ENCODE peak calls at places on chromosomes 11 and 22, in five cellular contexts. One of them, this sample, is unnamed.

GRCh38 chr11:71580057-71581003 is 2.3 kb downstream of the KRTAP5-11 start:
- DNase-seq in heart right ventricle: peak
- DNase-seq in cardiac fibroblast: peak
- DNase-seq in Caco-2: peak
- DNase-seq in brain microvascular endothelial cell: peak
- DNase-seq in this sample: peak

GRCh38 chr11:122226810-122227379 is 110.9 kb upstream of the BLID start:
- DNase-seq in brain microvascular endothelial cell: no peak
- DNase-seq in heart right ventricle: no peak
- DNase-seq in cardiac fibroblast: peak
- DNase-seq in Caco-2: no peak
- DNase-seq in this sample: peak

GRCh38 chr22:20008221-20008995 is 8.2 kb downstream of the ARVCF start:
- DNase-seq in Caco-2: no peak
- DNase-seq in heart right ventricle: no peak
- DNase-seq in cardiac fibroblast: no peak
- DNase-seq in brain microvascular endothelial cell: no peak
- DNase-seq in this sample: no peak

GRCh38 chr11:7657306-7658025 is 15.8 kb downstream of the CYB5R2 start:
- DNase-seq in Caco-2: peak
- DNase-seq in heart right ventricle: peak
- DNase-seq in brain microvascular endothelial cell: peak
- DNase-seq in cardiac fibroblast: peak
- DNase-seq in this sample: no peak

GRCh38 chr22:19497245-19497644 is 17.5 kb downstream of the CDC45 start:
- DNase-seq in Caco-2: no peak
- DNase-seq in cardiac fibroblast: peak
- DNase-seq in brain microvascular endothelial cell: peak
- DNase-seq in heart right ventricle: no peak
- DNase-seq in this sample: peak

GRCh38 chr11:93494341-93494740 is 48.9 kb downstream of the SMCO4 start:
- DNase-seq in brain microvascular endothelial cell: peak
- DNase-seq in Caco-2: no peak
- DNase-seq in heart right ventricle: no peak
- DNase-seq in cardiac fibroblast: no peak
- DNase-seq in this sample: peak

GRCh38 chr11:88231894-88232482 is 56.7 kb upstream of the RAB38 start:
- DNase-seq in Caco-2: no peak
- DNase-seq in cardiac fibroblast: peak
- DNase-seq in heart right ventricle: no peak
- DNase-seq in brain microvascular endothelial cell: peak
- DNase-seq in this sample: peak

GRCh38 chr11:34585870-34586654 is 34.8 kb upstream of the EHF start:
- DNase-seq in Caco-2: no peak
- DNase-seq in heart right ventricle: no peak
- DNase-seq in cardiac fibroblast: peak
- DNase-seq in brain microvascular endothelial cell: peak
- DNase-seq in this sample: peak

GRCh38 chr11:22521226-22521625 is 104.4 kb downstream of the FANCF start:
- DNase-seq in Caco-2: no peak
- DNase-seq in brain microvascular endothelial cell: peak
- DNase-seq in heart right ventricle: no peak
- DNase-seq in cardiac fibroblast: peak
- DNase-seq in this sample: peak

GRCh38 chr11:134741453-134742227 is 329.6 kb upstream of the B3GAT1 start:
- DNase-seq in Caco-2: peak
- DNase-seq in heart right ventricle: no peak
- DNase-seq in brain microvascular endothelial cell: peak
- DNase-seq in cardiac fibroblast: peak
- DNase-seq in this sample: no peak

GRCh38 chr11:89293966-89294679 is 116.4 kb downstream of the TYR start:
- DNase-seq in brain microvascular endothelial cell: peak
- DNase-seq in Caco-2: no peak
- DNase-seq in heart right ventricle: no peak
- DNase-seq in cardiac fibroblast: peak
- DNase-seq in this sample: peak

GRCh38 chr11:72589802-72590761 is 84.1 kb downstream of the PDE2A start:
- DNase-seq in heart right ventricle: peak
- DNase-seq in brain microvascular endothelial cell: no peak
- DNase-seq in Caco-2: peak
- DNase-seq in cardiac fibroblast: peak
- DNase-seq in this sample: no peak

GRCh38 chr11:94730153-94730552 is 38.0 kb upstream of the AMOTL1 start:
- DNase-seq in brain microvascular endothelial cell: no peak
- DNase-seq in heart right ventricle: no peak
- DNase-seq in cardiac fibroblast: no peak
- DNase-seq in Caco-2: no peak
- DNase-seq in this sample: no peak

GRCh38 chr11:67276821-67277230 is 10.6 kb downstream of the GRK2 start:
- DNase-seq in heart right ventricle: no peak
- DNase-seq in brain microvascular endothelial cell: no peak
- DNase-seq in cardiac fibroblast: peak
- DNase-seq in Caco-2: no peak
- DNase-seq in this sample: no peak

GRCh38 chr11:116224154-116224888 is 548.5 kb downstream of the BUD13 start:
- DNase-seq in cardiac fibroblast: peak
- DNase-seq in Caco-2: peak
- DNase-seq in heart right ventricle: peak
- DNase-seq in brain microvascular endothelial cell: peak
- DNase-seq in this sample: no peak

GRCh38 chr22:42820075-42820763 is 36.9 kb downstream of the ARFGAP3 start:
- DNase-seq in cardiac fibroblast: peak
- DNase-seq in heart right ventricle: no peak
- DNase-seq in Caco-2: no peak
- DNase-seq in brain microvascular endothelial cell: peak
- DNase-seq in this sample: peak
- TF ChIP-seq CTCF in cardiac fibroblast: peak
- TF ChIP-seq CTCF in heart right ventricle: peak
- TF ChIP-seq CTCF in Caco-2: peak
- TF ChIP-seq CTCF in brain microvascular endothelial cell: peak
- TF ChIP-seq CTCF in this sample: peak

GRCh38 chr11:13291361-13291760 is 13.8 kb downstream of the BMAL1 start:
- DNase-seq in cardiac fibroblast: no peak
- DNase-seq in Caco-2: no peak
- DNase-seq in brain microvascular endothelial cell: no peak
- DNase-seq in heart right ventricle: no peak
- DNase-seq in this sample: no peak

GRCh38 chr11:13289081-13289480 is 11.5 kb downstream of the BMAL1 start:
- DNase-seq in heart right ventricle: no peak
- DNase-seq in brain microvascular endothelial cell: peak
- DNase-seq in cardiac fibroblast: peak
- DNase-seq in Caco-2: no peak
- DNase-seq in this sample: peak

GRCh38 chr11:13288375-13289029 is 10.9 kb downstream of the BMAL1 start:
- DNase-seq in brain microvascular endothelial cell: peak
- DNase-seq in heart right ventricle: no peak
- DNase-seq in cardiac fibroblast: peak
- DNase-seq in Caco-2: no peak
- DNase-seq in this sample: no peak

GRCh38 chr11:13291794-13292193 is 14.2 kb downstream of the BMAL1 start:
- DNase-seq in Caco-2: no peak
- DNase-seq in cardiac fibroblast: no peak
- DNase-seq in heart right ventricle: no peak
- DNase-seq in brain microvascular endothelial cell: no peak
- DNase-seq in this sample: no peak

DNA sequence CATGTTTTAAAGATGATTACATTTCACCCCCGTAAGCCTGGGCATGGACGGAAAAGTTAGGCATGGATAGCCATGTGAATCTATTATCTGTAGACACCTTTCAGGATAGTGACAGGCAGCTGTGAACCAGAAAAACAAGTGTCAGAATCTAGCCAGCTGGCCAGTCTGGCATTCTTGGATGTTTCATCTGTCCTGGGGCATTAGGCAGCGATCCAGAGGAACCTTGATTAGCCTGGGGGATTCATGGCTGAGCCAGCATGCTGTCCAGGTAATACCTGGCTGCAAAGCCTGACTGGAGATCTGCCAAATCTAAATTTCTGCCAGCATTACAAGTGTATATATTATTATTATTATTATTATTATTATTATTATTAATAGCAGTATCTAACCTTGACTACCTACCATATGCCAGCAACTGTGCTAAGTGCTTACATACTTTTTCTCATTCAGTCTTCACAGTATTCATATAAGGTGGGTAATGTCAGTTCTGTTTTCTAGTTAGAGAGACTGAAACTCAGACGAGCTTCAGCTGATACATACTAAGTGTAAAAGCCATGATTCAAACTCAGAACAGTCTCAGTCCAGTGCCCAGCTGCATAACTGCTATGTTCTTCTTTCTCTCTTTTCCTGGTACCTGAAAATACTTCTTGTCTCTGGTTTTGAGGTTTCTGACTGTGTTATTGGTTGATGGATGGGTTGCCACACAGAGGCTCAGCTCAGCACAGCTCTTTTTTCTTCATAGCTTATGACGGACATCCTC is 12.8 kb downstream of the BMAL1 start:
- DNase-seq in brain microvascular endothelial cell: no peak
- DNase-seq in cardiac fibroblast: no peak
- DNase-seq in Caco-2: no peak
- DNase-seq in heart right ventricle: no peak
- DNase-seq in this sample: no peak
- H3K4me3 ChIP-seq in brain microvascular endothelial cell: no peak
- H3K4me3 ChIP-seq in cardiac fibroblast: no peak
- H3K4me3 ChIP-seq in Caco-2: no peak
- H3K4me3 ChIP-seq in heart right ventricle: no peak
- H3K4me3 ChIP-seq in this sample: no peak

GRCh38 chr22:24482998-24483397 is 12.1 kb upstream of the UPB1 start:
- DNase-seq in cardiac fibroblast: no peak
- DNase-seq in brain microvascular endothelial cell: no peak
- DNase-seq in Caco-2: no peak
- DNase-seq in heart right ventricle: no peak
- DNase-seq in this sample: no peak

GRCh38 chr22:24486501-24486921 is 8.6 kb upstream of the UPB1 start:
- DNase-seq in heart right ventricle: no peak
- DNase-seq in Caco-2: no peak
- DNase-seq in cardiac fibroblast: peak
- DNase-seq in brain microvascular endothelial cell: peak
- DNase-seq in this sample: peak

GRCh38 chr22:24483966-24484545 is 11.1 kb upstream of the UPB1 start:
- DNase-seq in heart right ventricle: no peak
- DNase-seq in Caco-2: no peak
- DNase-seq in cardiac fibroblast: no peak
- DNase-seq in brain microvascular endothelial cell: no peak
- DNase-seq in this sample: peak

GRCh38 chr22:24485170-24485569 is 10.0 kb upstream of the UPB1 start:
- DNase-seq in heart right ventricle: no peak
- DNase-seq in cardiac fibroblast: no peak
- DNase-seq in brain microvascular endothelial cell: no peak
- DNase-seq in Caco-2: no peak
- DNase-seq in this sample: no peak

DNA sequence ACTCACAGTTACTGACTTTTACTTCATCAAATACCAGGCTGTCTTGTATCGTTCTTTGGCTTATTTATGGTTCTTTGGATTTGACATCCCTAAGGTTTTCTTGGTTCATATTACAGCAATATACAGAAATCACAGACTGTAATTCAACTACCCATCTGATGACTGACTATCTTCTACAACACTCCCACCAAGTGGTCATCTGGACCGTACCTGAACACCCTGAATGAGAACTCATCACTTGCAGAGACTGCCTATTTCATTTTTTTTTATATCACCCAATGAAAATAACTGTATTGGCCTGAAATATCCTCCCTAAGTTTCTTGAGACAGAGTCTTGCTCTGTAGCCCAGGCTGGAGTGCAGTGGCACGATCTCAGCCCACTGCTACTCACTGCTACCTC is 9.5 kb upstream of the UPB1 start:
- DNase-seq in cardiac fibroblast: no peak
- DNase-seq in Caco-2: no peak
- DNase-seq in brain microvascular endothelial cell: no peak
- DNase-seq in heart right ventricle: peak
- DNase-seq in this sample: no peak
- TF ChIP-seq CTCF in cardiac fibroblast: no peak
- TF ChIP-seq CTCF in Caco-2: no peak
- TF ChIP-seq CTCF in brain microvascular endothelial cell: peak
- TF ChIP-seq CTCF in heart right ventricle: peak
- TF ChIP-seq CTCF in this sample: peak

GRCh38 chr11:63672156-63672463 is 934 bp upstream of the ATL3 start:
- DNase-seq in cardiac fibroblast: no peak
- DNase-seq in heart right ventricle: no peak
- DNase-seq in brain microvascular endothelial cell: no peak
- DNase-seq in Caco-2: no peak
- DNase-seq in this sample: no peak
- H3K4me3 ChIP-seq in cardiac fibroblast: no peak
- H3K4me3 ChIP-seq in heart right ventricle: no peak
- H3K4me3 ChIP-seq in brain microvascular endothelial cell: no peak
- H3K4me3 ChIP-seq in Caco-2: no peak
- H3K4me3 ChIP-seq in this sample: no peak

GRCh38 chr22:45630436-45630835 is 41.2 kb upstream of the ATXN10 start:
- DNase-seq in cardiac fibroblast: no peak
- DNase-seq in brain microvascular endothelial cell: no peak
- DNase-seq in heart right ventricle: no peak
- DNase-seq in Caco-2: no peak
- DNase-seq in this sample: no peak

GRCh38 chr22:45626198-45626651 is 45.4 kb upstream of the ATXN10 start:
- DNase-seq in Caco-2: peak
- DNase-seq in heart right ventricle: no peak
- DNase-seq in brain microvascular endothelial cell: no peak
- DNase-seq in cardiac fibroblast: no peak
- DNase-seq in this sample: no peak

GRCh38 chr22:45628508-45628907 is 43.1 kb upstream of the ATXN10 start:
- DNase-seq in brain microvascular endothelial cell: no peak
- DNase-seq in cardiac fibroblast: no peak
- DNase-seq in heart right ventricle: no peak
- DNase-seq in Caco-2: no peak
- DNase-seq in this sample: no peak

GRCh38 chr22:45629469-45630089 is 42.1 kb upstream of the ATXN10 start:
- DNase-seq in Caco-2: no peak
- DNase-seq in heart right ventricle: no peak
- DNase-seq in cardiac fibroblast: no peak
- DNase-seq in brain microvascular endothelial cell: no peak
- DNase-seq in this sample: no peak

DNA sequence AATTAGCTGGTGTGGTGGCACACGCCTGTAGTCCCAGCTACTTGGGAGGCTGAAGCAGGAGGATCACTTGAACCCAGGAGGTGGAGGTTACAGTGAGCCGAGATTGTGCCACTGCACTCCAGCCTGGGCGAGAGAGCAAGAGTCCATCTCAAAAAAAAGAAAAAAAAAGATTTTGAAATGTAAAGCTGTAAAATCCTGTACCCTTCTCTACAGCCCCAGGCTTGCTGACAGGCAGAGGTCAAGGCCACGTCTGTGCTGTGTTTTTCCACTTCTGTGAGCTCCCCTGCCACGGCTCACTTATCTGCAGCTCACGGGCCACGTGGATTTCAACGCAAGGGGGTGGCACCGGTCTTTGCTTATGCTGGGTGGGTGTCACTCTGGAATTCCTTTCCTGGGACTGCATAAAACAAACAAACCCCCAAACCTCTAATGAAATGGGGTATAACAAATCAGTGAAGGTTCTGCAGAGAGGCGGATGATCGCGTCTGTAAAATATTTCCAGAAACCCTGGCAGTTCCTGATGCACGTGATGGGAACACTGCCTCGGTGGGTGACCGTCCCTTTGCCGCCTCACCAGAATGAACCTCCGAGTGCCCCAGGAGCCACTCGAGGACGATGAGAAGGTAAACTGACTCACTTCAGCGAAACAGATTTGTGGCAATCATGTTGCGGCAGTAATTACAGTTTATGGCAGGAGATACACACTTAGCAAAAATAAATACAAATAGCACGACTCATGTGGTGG is 44.0 kb upstream of the ATXN10 start:
- DNase-seq in brain microvascular endothelial cell: no peak
- DNase-seq in cardiac fibroblast: no peak
- DNase-seq in heart right ventricle: no peak
- DNase-seq in Caco-2: no peak
- DNase-seq in this sample: no peak
- TF ChIP-seq CTCF in brain microvascular endothelial cell: no peak
- TF ChIP-seq CTCF in cardiac fibroblast: no peak
- TF ChIP-seq CTCF in heart right ventricle: no peak
- TF ChIP-seq CTCF in Caco-2: no peak
- TF ChIP-seq CTCF in this sample: no peak